ENCODE peak calls at places on chromosome 22, in four cellular contexts. F is H1, I is HepG2, U is GM12878. L is an unnamed sample.
A peak's percentile ranks its signal among the peaks of the same experiment; 100 is the strongest.

GRCh38 chr22:42280836-42281235 is 10.4 kb upstream of the TCF20 start:
- DNase-seq in F (no peak), I (no peak), U (no peak), L (no peak)

GRCh38 chr22:43110444-43110926 is at the start of gene BIK:
- DNase-seq in F (no peak), I (peak; percentile 51), U (no peak), L (peak; percentile 50)

GRCh38 chr22:43388420-43388851 is 23.4 kb upstream of the MPPED1 start:
- DNase-seq in F (peak; percentile 97), I (peak; percentile 55), U (no peak), L (peak; percentile 51)

GRCh38 chr22:35795476-35795875 is 77.8 kb downstream of the APOL5 start:
- DNase-seq in F (no peak), I (no peak), U (no peak), L (no peak)

GRCh38 chr22:39220897-39221850 is 23.6 kb downstream of the PDGFB start:
- DNase-seq in F (no peak), I (no peak), U (no peak), L (no peak)

GRCh38 chr22:22407061-22407460 is 101.5 kb downstream of the ZNF280B start:
- DNase-seq in F (no peak), I (no peak), U (no peak), L (no peak)

GRCh38 chr22:20232781-20233180 is 35.3 kb downstream of the RTN4R start:
- DNase-seq in F (no peak), I (no peak), U (no peak), L (no peak)

GRCh38 chr22:37427711-37428635 is 694 bp upstream of the ELFN2 start:
- DNase-seq in F (no peak), I (no peak), U (no peak), L (no peak)

GRCh38 chr22:42340150-42340549 is 69.7 kb upstream of the TCF20 start:
- DNase-seq in F (no peak), I (no peak), U (no peak), L (no peak)

GRCh38 chr22:19767427-19768380 is 7.1 kb downstream of the TBX1 start:
- DNase-seq in F (no peak), I (peak; percentile 47), U (no peak), L (no peak)

GRCh38 chr22:22714600-22715361 is 70.4 kb downstream of the GGTLC2 start:
- DNase-seq in F (peak; percentile 7), I (no peak), U (peak; percentile 40), L (no peak)

GRCh38 chr22:39530692-39531331 is 1.7 kb downstream of the RPS19BP1 start:
- DNase-seq in F (no peak), I (peak; percentile 57), U (no peak), L (no peak)

GRCh38 chr22:46763051-46763705 is 728 bp downstream of the TBC1D22A start:
- DNase-seq in F (no peak), I (no peak), U (no peak), L (no peak)

GRCh38 chr22:27635852-27636251 is 165.7 kb downstream of the MN1 start:
- DNase-seq in F (no peak), I (no peak), U (no peak), L (no peak)

GRCh38 chr22:23248583-23248982 is 68.3 kb downstream of the BCR start:
- DNase-seq in F (no peak), I (peak; percentile 53), U (no peak), L (no peak)

GRCh38 chr22:35921777-35922176 is 106.8 kb downstream of the RBFOX2 start:
- DNase-seq in F (peak; percentile 59), I (peak; percentile 75), U (peak; percentile 13), L (peak; percentile 35)

GRCh38 chr22:46275455-46276129 is 7.8 kb downstream of the TTC38 start:
- DNase-seq in F (no peak), I (no peak), U (no peak), L (no peak)

GRCh38 chr22:25183959-25184619 is 15.6 kb upstream of the CRYBB3 start:
- DNase-seq in F (no peak), I (peak; percentile 69), U (no peak), L (no peak)

GRCh38 chr22:38981659-38982007 is 514 bp upstream of the APOBEC3B start:
- DNase-seq in F (no peak), I (no peak), U (no peak), L (no peak)

GRCh38 chr22:39699631-39700348 is 129.2 kb downstream of the CACNA1I start:
- DNase-seq in F (no peak), I (no peak), U (no peak), L (no peak)

GRCh38 chr22:35559354-35560005 is 18.8 kb downstream of the RASD2 start:
- DNase-seq in F (no peak), I (no peak), U (no peak), L (no peak)

GRCh38 chr22:20064545-20065262 is 15.3 kb upstream of the DGCR8 start:
- DNase-seq in F (no peak), I (no peak), U (no peak), L (no peak)

GRCh38 chr22:24379536-24379935 is 47.9 kb upstream of the ADORA2A start:
- DNase-seq in F (no peak), I (no peak), U (no peak), L (no peak)

GRCh38 chr22:20055144-20055543 is 24.9 kb upstream of the DGCR8 start:
- DNase-seq in F (no peak), I (no peak), U (no peak), L (no peak)

GRCh38 chr22:19638282-19639015 is 75.9 kb upstream of the SEPTIN5 start:
- DNase-seq in F (no peak), I (no peak), U (no peak), L (no peak)

GRCh38 chr22:42288791-42289190 is 18.3 kb upstream of the TCF20 start:
- DNase-seq in F (no peak), I (no peak), U (no peak), L (no peak)

GRCh38 chr22:47284822-47285221 is 522.4 kb downstream of the TBC1D22A start:
- DNase-seq in F (no peak), I (no peak), U (no peak), L (no peak)

GRCh38 chr22:21445437-21446127 is 21.6 kb upstream of the TMEM191C start:
- DNase-seq in F (no peak), I (no peak), U (no peak), L (no peak)

GRCh38 chr22:25228822-25229221 is 9.4 kb downstream of the CRYBB2 start:
- DNase-seq in F (no peak), I (no peak), U (no peak), L (no peak)

GRCh38 chr22:35558031-35558430 is 17.4 kb downstream of the RASD2 start:
- DNase-seq in F (no peak), I (no peak), U (no peak), L (no peak)

GRCh38 chr22:27504360-27504759 is 297.2 kb downstream of the MN1 start:
- DNase-seq in F (no peak), I (no peak), U (no peak), L (no peak)

GRCh38 chr22:19772673-19773469 is 12.3 kb downstream of the TBX1 start:
- DNase-seq in F (no peak), I (no peak), U (peak; percentile 61), L (no peak)

GRCh38 chr22:35299217-35299716 is 427 bp upstream of the TOM1 start:
- DNase-seq in F (no peak), I (no peak), U (no peak), L (no peak)

GRCh38 chr22:46256358-46256958 is 6.4 kb upstream of the CDPF1 start:
- DNase-seq in F (no peak), I (peak; percentile 10), U (no peak), L (no peak)

GRCh38 chr22:30247974-30248373 is 1.4 kb upstream of the LIF start:
- DNase-seq in F (no peak), I (no peak), U (no peak), L (no peak)

GRCh38 chr22:30248484-30248883 is 1.9 kb upstream of the LIF start:
- DNase-seq in F (no peak), I (no peak), U (no peak), L (no peak)

GRCh38 chr22:30246962-30247376 is 410 bp upstream of the LIF start:
- DNase-seq in F (no peak), I (no peak), U (no peak), L (no peak)

GRCh38 chr22:30245985-30246901 is at the start of gene LIF:
- DNase-seq in F (peak; percentile 75), I (no peak), U (no peak), L (no peak)

GRCh38 chr22:30247561-30247960 is 1.0 kb upstream of the LIF start:
- DNase-seq in F (no peak), I (no peak), U (no peak), L (no peak)
- H3K4me3 ChIP-seq in F (no peak overlapping the region), I (peak overlapping the region; percentile 67), U (no peak overlapping the region), L (no peak overlapping the region)

DNA sequence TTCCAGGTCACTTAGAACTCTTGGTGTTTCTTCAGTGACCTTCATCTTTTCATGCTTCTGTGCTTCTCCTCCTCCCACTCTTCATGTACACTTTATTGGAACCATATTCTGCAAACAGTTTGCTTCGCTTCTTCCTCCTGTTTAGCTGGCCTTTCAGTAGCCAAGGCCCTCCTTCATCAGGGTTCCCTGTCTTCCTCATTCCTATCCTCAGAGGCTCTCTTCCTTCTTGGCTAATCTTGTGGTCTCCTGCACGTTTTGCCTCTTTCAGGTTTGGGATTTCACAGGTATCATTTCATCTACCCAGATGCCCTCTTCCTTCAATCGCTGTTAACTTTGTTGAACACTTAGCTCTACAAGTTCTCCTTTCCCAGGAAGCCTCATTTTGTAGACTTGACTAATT is 66.8 kb downstream of the DEPDC5 start:
- DNase-seq in F (no peak), I (no peak), U (no peak), L (no peak)
- TF ChIP-seq YY1 in F (no peak), I (no peak), U (no peak), L (no peak)

DNA sequence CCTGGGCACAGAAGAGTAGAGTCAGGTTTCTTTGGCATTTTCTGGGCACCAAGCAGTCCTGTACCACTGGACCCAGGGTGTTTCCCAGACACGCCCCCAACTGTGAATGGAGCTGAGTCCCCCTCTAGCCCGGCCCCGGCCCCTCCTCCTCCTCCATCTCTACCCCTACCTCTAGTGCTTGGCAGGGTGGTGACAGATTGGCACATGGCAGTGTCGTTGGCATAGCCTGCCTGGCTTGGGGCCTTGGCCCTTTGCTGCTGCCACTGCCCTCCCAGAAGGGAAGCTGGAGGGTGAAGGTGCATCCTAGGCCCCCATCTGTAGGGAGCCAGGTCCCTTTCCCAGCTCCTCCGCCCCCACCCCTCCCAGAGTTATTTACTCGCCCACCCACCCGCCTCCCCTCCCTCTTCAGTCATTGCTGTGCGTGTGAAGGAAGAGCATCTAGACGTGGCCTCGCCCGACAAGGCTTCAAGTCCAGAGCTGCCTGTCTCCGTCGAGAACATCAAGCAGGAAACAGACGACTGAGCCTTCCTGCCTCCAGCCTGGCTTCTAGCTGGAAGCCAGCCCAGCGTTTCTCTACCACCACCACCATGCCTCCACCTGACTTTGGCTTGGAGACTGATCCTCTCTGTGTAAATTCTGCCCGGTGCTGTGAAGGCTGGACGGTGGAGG is 10.9 kb downstream of the CHADL start:
- DNase-seq in F (no peak), I (no peak), U (no peak), L (no peak)
- TF ChIP-seq SUZ12 in F (no peak), I (no peak), U (no peak), L (no peak)

DNA sequence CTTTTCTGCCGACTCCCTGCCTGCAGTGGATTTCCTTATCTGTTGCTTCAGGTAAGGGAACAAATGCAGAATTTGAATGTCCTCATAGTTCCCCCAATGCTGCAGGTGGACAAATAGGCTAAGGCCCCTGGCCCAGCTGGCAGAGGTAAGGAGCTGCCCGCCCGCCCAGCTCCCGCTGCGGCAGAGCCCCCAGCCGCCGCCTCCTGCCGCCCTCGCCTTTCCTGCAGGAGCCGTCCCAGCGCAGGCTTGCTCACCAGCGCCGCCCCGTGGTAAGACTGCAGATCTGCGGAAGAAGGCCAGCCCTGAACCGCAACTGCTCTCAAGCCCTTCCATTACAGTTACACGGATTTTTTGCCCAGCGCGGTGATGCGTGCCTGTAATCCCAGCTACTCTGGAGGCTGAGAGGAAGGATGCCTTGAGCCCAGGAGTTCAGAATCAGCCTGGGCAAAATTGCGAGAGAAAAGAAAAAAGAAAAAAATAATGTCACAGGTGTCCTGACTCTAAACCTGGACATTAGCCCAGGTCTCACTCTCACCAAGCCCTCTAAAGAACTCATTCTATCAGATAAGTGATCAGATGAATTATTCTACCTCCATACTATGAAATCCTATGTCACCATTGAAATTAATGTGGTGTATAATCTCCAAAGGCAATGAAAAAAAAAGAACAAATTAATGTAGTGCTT is 51.2 kb upstream of the EMID1 start:
- DNase-seq in F (peak; percentile 95), I (peak; percentile 49), U (no peak), L (peak; percentile 54)
- H3K4me3 ChIP-seq in F (no peak overlapping the region), I (peak overlapping the region; percentile 53), U (no peak overlapping the region), L (no peak overlapping the region)

L was measured in NT2/D1.